ENCODE peak calls at places on chromosome 9, in nine cellular contexts. One of them, this sample, is unnamed.

GRCh38 chr9:26954050-26954508 is 2.1 kb upstream of the IFT74 start:
- DNase-seq in heart left ventricle: no peak
- DNase-seq in Peyer's patch: no peak
- DNase-seq in tibial nerve: no peak
- DNase-seq in stomach: no peak
- DNase-seq in IMR-90: peak
- DNase-seq in H1: no peak
- DNase-seq in NB4: peak
- DNase-seq in body of pancreas: no peak
- DNase-seq in this sample: no peak

GRCh38 chr9:89674667-89675402 is 70.0 kb downstream of the GADD45G start:
- DNase-seq in Peyer's patch: no peak
- DNase-seq in heart left ventricle: no peak
- DNase-seq in NB4: no peak
- DNase-seq in stomach: peak
- DNase-seq in tibial nerve: peak
- DNase-seq in IMR-90: no peak
- DNase-seq in H1: peak
- DNase-seq in body of pancreas: no peak
- DNase-seq in this sample: no peak

GRCh38 chr9:116000748-116001329 is 152.8 kb upstream of the PAPPA start:
- DNase-seq in H1: no peak
- DNase-seq in IMR-90: no peak
- DNase-seq in tibial nerve: no peak
- DNase-seq in Peyer's patch: no peak
- DNase-seq in heart left ventricle: no peak
- DNase-seq in stomach: peak
- DNase-seq in NB4: peak
- DNase-seq in body of pancreas: peak
- DNase-seq in this sample: peak

GRCh38 chr9:22037954-22038690 is 29.0 kb upstream of the CDKN2B start:
- DNase-seq in heart left ventricle: no peak
- DNase-seq in Peyer's patch: no peak
- DNase-seq in IMR-90: peak
- DNase-seq in tibial nerve: no peak
- DNase-seq in body of pancreas: no peak
- DNase-seq in H1: no peak
- DNase-seq in NB4: no peak
- DNase-seq in stomach: no peak
- DNase-seq in this sample: no peak

GRCh38 chr9:113313276-113313675 is 10.1 kb upstream of the RNF183 start:
- DNase-seq in heart left ventricle: no peak
- DNase-seq in NB4: no peak
- DNase-seq in tibial nerve: no peak
- DNase-seq in stomach: no peak
- DNase-seq in H1: no peak
- DNase-seq in Peyer's patch: no peak
- DNase-seq in body of pancreas: no peak
- DNase-seq in IMR-90: no peak
- DNase-seq in this sample: no peak

GRCh38 chr9:127418037-127418471 is 6.1 kb upstream of the ZNF79 start:
- DNase-seq in NB4: peak
- DNase-seq in Peyer's patch: no peak
- DNase-seq in body of pancreas: peak
- DNase-seq in tibial nerve: no peak
- DNase-seq in H1: peak
- DNase-seq in IMR-90: no peak
- DNase-seq in stomach: no peak
- DNase-seq in heart left ventricle: no peak
- DNase-seq in this sample: no peak

GRCh38 chr9:127399736-127400269 is 2.8 kb downstream of the SLC2A8 start:
- DNase-seq in Peyer's patch: no peak
- DNase-seq in tibial nerve: no peak
- DNase-seq in IMR-90: no peak
- DNase-seq in H1: no peak
- DNase-seq in NB4: no peak
- DNase-seq in body of pancreas: no peak
- DNase-seq in heart left ventricle: peak
- DNase-seq in stomach: no peak
- DNase-seq in this sample: no peak

GRCh38 chr9:71036501-71036900 is 84.9 kb downstream of the TRPM3 start:
- DNase-seq in stomach: peak
- DNase-seq in IMR-90: no peak
- DNase-seq in tibial nerve: no peak
- DNase-seq in heart left ventricle: no peak
- DNase-seq in Peyer's patch: no peak
- DNase-seq in H1: no peak
- DNase-seq in NB4: no peak
- DNase-seq in body of pancreas: no peak
- DNase-seq in this sample: peak

GRCh38 chr9:1094749-1095148 is 44.6 kb downstream of the DMRT2 start:
- DNase-seq in NB4: no peak
- DNase-seq in stomach: no peak
- DNase-seq in body of pancreas: no peak
- DNase-seq in heart left ventricle: no peak
- DNase-seq in IMR-90: no peak
- DNase-seq in H1: no peak
- DNase-seq in tibial nerve: no peak
- DNase-seq in Peyer's patch: no peak
- DNase-seq in this sample: no peak

GRCh38 chr9:79013715-79014610 is 557.8 kb upstream of the TLE4 start:
- DNase-seq in H1: no peak
- DNase-seq in NB4: no peak
- DNase-seq in Peyer's patch: no peak
- DNase-seq in tibial nerve: no peak
- DNase-seq in heart left ventricle: no peak
- DNase-seq in body of pancreas: no peak
- DNase-seq in IMR-90: peak
- DNase-seq in stomach: no peak
- DNase-seq in this sample: no peak

GRCh38 chr9:126028746-126029145 is 281.6 kb downstream of the PBX3 start:
- DNase-seq in body of pancreas: no peak
- DNase-seq in stomach: no peak
- DNase-seq in Peyer's patch: no peak
- DNase-seq in heart left ventricle: no peak
- DNase-seq in tibial nerve: no peak
- DNase-seq in H1: no peak
- DNase-seq in NB4: peak
- DNase-seq in IMR-90: no peak
- DNase-seq in this sample: no peak

GRCh38 chr9:3398232-3398648 is 127.6 kb downstream of the RFX3 start:
- DNase-seq in tibial nerve: no peak
- DNase-seq in stomach: no peak
- DNase-seq in body of pancreas: no peak
- DNase-seq in Peyer's patch: peak
- DNase-seq in NB4: peak
- DNase-seq in H1: no peak
- DNase-seq in IMR-90: no peak
- DNase-seq in heart left ventricle: no peak
- DNase-seq in this sample: no peak

GRCh38 chr9:127941062-127941925 is 3.6 kb upstream of the DPM2 start:
- DNase-seq in Peyer's patch: no peak
- DNase-seq in stomach: no peak
- DNase-seq in H1: no peak
- DNase-seq in IMR-90: no peak
- DNase-seq in NB4: no peak
- DNase-seq in heart left ventricle: no peak
- DNase-seq in tibial nerve: no peak
- DNase-seq in body of pancreas: no peak
- DNase-seq in this sample: peak

GRCh38 chr9:106784076-106784475 is 78.9 kb upstream of the ZNF462 start:
- DNase-seq in Peyer's patch: no peak
- DNase-seq in stomach: no peak
- DNase-seq in NB4: no peak
- DNase-seq in tibial nerve: no peak
- DNase-seq in heart left ventricle: no peak
- DNase-seq in body of pancreas: no peak
- DNase-seq in IMR-90: no peak
- DNase-seq in H1: no peak
- DNase-seq in this sample: no peak

GRCh38 chr9:89765211-89765610 is 160.4 kb downstream of the GADD45G start:
- DNase-seq in stomach: no peak
- DNase-seq in IMR-90: no peak
- DNase-seq in heart left ventricle: no peak
- DNase-seq in body of pancreas: no peak
- DNase-seq in NB4: no peak
- DNase-seq in H1: no peak
- DNase-seq in tibial nerve: no peak
- DNase-seq in Peyer's patch: no peak
- DNase-seq in this sample: no peak

GRCh38 chr9:82488319-82488701 is 499.7 kb downstream of the SPATA31D1 start:
- DNase-seq in Peyer's patch: no peak
- DNase-seq in stomach: peak
- DNase-seq in tibial nerve: peak
- DNase-seq in H1: no peak
- DNase-seq in IMR-90: no peak
- DNase-seq in body of pancreas: peak
- DNase-seq in NB4: no peak
- DNase-seq in heart left ventricle: no peak
- DNase-seq in this sample: no peak

DNA sequence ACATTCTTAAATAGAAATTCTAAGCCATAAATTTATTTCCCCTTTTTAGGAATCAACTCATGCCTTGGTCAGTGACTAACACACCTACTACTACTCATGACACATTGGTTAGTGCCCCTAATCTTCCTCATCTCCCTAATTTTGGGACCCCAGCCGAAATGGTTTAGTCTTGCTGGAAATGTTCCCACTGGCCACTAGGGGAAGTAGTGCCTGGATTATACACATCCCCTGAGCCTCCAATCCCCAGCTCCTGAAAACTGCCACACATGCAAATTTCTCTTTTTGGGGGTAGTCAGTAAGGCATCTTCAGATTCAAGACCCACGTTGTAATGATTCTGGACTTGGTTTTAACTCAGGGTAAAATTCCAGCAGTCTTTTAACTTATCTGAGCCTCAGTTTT is 79.8 kb downstream of the HSD17B3 start:
- DNase-seq in tibial nerve: no peak
- DNase-seq in H1: no peak
- DNase-seq in body of pancreas: no peak
- DNase-seq in stomach: no peak
- DNase-seq in heart left ventricle: no peak
- DNase-seq in Peyer's patch: no peak
- DNase-seq in IMR-90: no peak
- DNase-seq in NB4: peak
- DNase-seq in this sample: no peak
- TF ChIP-seq CTCF in tibial nerve: peak
- TF ChIP-seq CTCF in H1: peak
- TF ChIP-seq CTCF in body of pancreas: no peak
- TF ChIP-seq CTCF in stomach: peak
- TF ChIP-seq CTCF in heart left ventricle: no peak
- TF ChIP-seq CTCF in Peyer's patch: peak
- TF ChIP-seq CTCF in IMR-90: peak
- TF ChIP-seq CTCF in NB4: peak
- TF ChIP-seq CTCF in this sample: peak

DNA sequence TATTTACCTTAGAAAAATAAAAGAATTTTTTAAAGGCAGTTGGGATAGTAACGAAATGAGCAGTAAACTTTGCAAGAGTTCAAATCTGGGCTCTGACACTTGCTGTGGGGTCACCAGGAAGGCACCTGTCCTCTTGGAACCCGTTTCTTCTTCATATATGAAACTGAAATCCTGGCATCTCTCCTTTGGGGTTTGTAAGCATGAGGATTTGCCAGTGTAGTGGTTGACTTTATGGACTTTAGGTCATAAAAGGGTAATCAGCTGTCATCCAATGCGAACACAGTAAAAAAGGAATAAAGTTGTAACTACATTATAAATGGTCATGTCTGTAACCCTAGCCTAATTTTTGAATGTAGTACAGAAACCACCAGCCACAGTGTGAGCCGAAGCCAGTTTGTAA is 1.3 kb downstream of the RAB14 start:
- DNase-seq in tibial nerve: no peak
- DNase-seq in IMR-90: no peak
- DNase-seq in NB4: no peak
- DNase-seq in H1: no peak
- DNase-seq in Peyer's patch: no peak
- DNase-seq in heart left ventricle: no peak
- DNase-seq in body of pancreas: no peak
- DNase-seq in stomach: no peak
- DNase-seq in this sample: no peak
- TF ChIP-seq POLR2A in tibial nerve: no peak
- TF ChIP-seq POLR2A in IMR-90: no peak
- TF ChIP-seq POLR2A in NB4: no peak
- TF ChIP-seq POLR2A in H1: no peak
- TF ChIP-seq POLR2A in Peyer's patch: no peak
- TF ChIP-seq POLR2A in heart left ventricle: no peak
- TF ChIP-seq POLR2A in body of pancreas: no peak
- TF ChIP-seq POLR2A in stomach: no peak
- TF ChIP-seq POLR2A in this sample: no peak

GRCh38 chr9:137836831-137837241 is 40.7 kb upstream of the CACNA1B start:
- DNase-seq in tibial nerve: no peak
- DNase-seq in NB4: no peak
- DNase-seq in heart left ventricle: no peak
- DNase-seq in body of pancreas: no peak
- DNase-seq in IMR-90: no peak
- DNase-seq in Peyer's patch: no peak
- DNase-seq in stomach: no peak
- DNase-seq in H1: no peak
- DNase-seq in this sample: no peak
- TF ChIP-seq CTCF in tibial nerve: no peak
- TF ChIP-seq CTCF in NB4: no peak
- TF ChIP-seq CTCF in heart left ventricle: no peak
- TF ChIP-seq CTCF in body of pancreas: no peak
- TF ChIP-seq CTCF in IMR-90: no peak
- TF ChIP-seq CTCF in Peyer's patch: no peak
- TF ChIP-seq CTCF in stomach: no peak
- TF ChIP-seq CTCF in H1: no peak
- TF ChIP-seq CTCF in this sample: no peak

GRCh38 chr9:130015353-130016019 is 27.5 kb downstream of the FNBP1 start:
- DNase-seq in IMR-90: no peak
- DNase-seq in NB4: no peak
- DNase-seq in tibial nerve: no peak
- DNase-seq in Peyer's patch: no peak
- DNase-seq in heart left ventricle: no peak
- DNase-seq in H1: no peak
- DNase-seq in stomach: no peak
- DNase-seq in body of pancreas: no peak
- DNase-seq in this sample: no peak
- TF ChIP-seq POLR2A in IMR-90: no peak
- TF ChIP-seq POLR2A in NB4: no peak
- TF ChIP-seq POLR2A in tibial nerve: no peak
- TF ChIP-seq POLR2A in Peyer's patch: no peak
- TF ChIP-seq POLR2A in heart left ventricle: no peak
- TF ChIP-seq POLR2A in H1: no peak
- TF ChIP-seq POLR2A in stomach: no peak
- TF ChIP-seq POLR2A in body of pancreas: no peak
- TF ChIP-seq POLR2A in this sample: no peak

GRCh38 chr9:33498387-33498786 is 24.7 kb upstream of the NOL6 start:
- DNase-seq in tibial nerve: no peak
- DNase-seq in heart left ventricle: no peak
- DNase-seq in IMR-90: peak
- DNase-seq in stomach: no peak
- DNase-seq in body of pancreas: no peak
- DNase-seq in H1: no peak
- DNase-seq in Peyer's patch: no peak
- DNase-seq in NB4: peak
- DNase-seq in this sample: no peak
- TF ChIP-seq CTCF in tibial nerve: peak
- TF ChIP-seq CTCF in heart left ventricle: no peak
- TF ChIP-seq CTCF in IMR-90: peak
- TF ChIP-seq CTCF in stomach: no peak
- TF ChIP-seq CTCF in body of pancreas: peak
- TF ChIP-seq CTCF in H1: no peak
- TF ChIP-seq CTCF in Peyer's patch: no peak
- TF ChIP-seq CTCF in NB4: no peak
- TF ChIP-seq CTCF in this sample: no peak

GRCh38 chr9:121816449-121816817 is 165.0 kb downstream of the DAB2IP start:
- DNase-seq in stomach: no peak
- DNase-seq in H1: no peak
- DNase-seq in body of pancreas: no peak
- DNase-seq in NB4: no peak
- DNase-seq in IMR-90: no peak
- DNase-seq in tibial nerve: no peak
- DNase-seq in heart left ventricle: peak
- DNase-seq in Peyer's patch: no peak
- DNase-seq in this sample: no peak
- TF ChIP-seq POLR2A in stomach: no peak
- TF ChIP-seq POLR2A in H1: no peak
- TF ChIP-seq POLR2A in body of pancreas: no peak
- TF ChIP-seq POLR2A in NB4: no peak
- TF ChIP-seq POLR2A in IMR-90: no peak
- TF ChIP-seq POLR2A in tibial nerve: no peak
- TF ChIP-seq POLR2A in heart left ventricle: no peak
- TF ChIP-seq POLR2A in Peyer's patch: no peak
- TF ChIP-seq POLR2A in this sample: no peak

This sample was measured in thyroid gland.